ENCODE peak calls at places on chromosomes 13 and 19, in four cellular contexts. G is fibroblast of lung, J is foreskin keratinocyte, U is upper lobe of right lung. O is an unnamed sample.

GRCh38 chr19:4652075-4652474 is 12.8 kb downstream of the TNFAIP8L1 start:
- DNase-seq in U (no peak), J (no peak), G (no peak), O (no peak)

GRCh38 chr19:13010038-13010991 is 15.0 kb downstream of the NFIX start:
- DNase-seq in J (no peak), U (peak; percentile 78), G (no peak), O (no peak)

GRCh38 chr19:46990998-46991676 is 28.5 kb upstream of the NPAS1 start:
- DNase-seq in G (peak; percentile 90), J (no peak), U (peak; percentile 84), O (peak; percentile 72)

GRCh38 chr13:81577601-81578000 is 1236.7 kb upstream of the SPRY2 start:
- DNase-seq in U (no peak), G (no peak), J (no peak), O (no peak)

GRCh38 chr19:48639483-48640375 is 2.5 kb upstream of the DBP start:
- DNase-seq in U (no peak), G (no peak), J (no peak), O (no peak)

GRCh38 chr13:103067751-103068563 is 1.7 kb upstream of the SLC10A2 start:
- DNase-seq in U (no peak), J (peak; percentile 14), G (no peak), O (peak; percentile 36)

GRCh38 chr19:11453468-11454341 is 18.3 kb downstream of the PRKCSH start:
- DNase-seq in J (no peak), G (no peak), U (no peak), O (no peak)

GRCh38 chr19:752652-753517 is 2.0 kb downstream of the MISP start:
- DNase-seq in U (peak; percentile 86), G (peak; percentile 92), J (peak; percentile 82), O (peak; percentile 95)

GRCh38 chr19:1668339-1669123 is 16.1 kb upstream of the TCF3 start:
- DNase-seq in G (peak; percentile 9), J (no peak), U (no peak), O (no peak)

GRCh38 chr19:47058621-47059020 is 10.2 kb upstream of the TMEM160 start:
- DNase-seq in J (no peak), G (no peak), U (no peak), O (no peak)

GRCh38 chr19:18070181-18070580 is 16.6 kb downstream of the IL12RB1 start:
- DNase-seq in G (no peak), U (no peak), J (no peak), O (no peak)

GRCh38 chr19:54029930-54030490 is 33.7 kb downstream of the VSTM1 start:
- DNase-seq in G (peak; percentile 58), U (no peak), J (no peak), O (peak; percentile 45)

GRCh38 chr19:55600336-55601028 is 394 bp downstream of the ZNF524 start:
- DNase-seq in J (no peak), U (no peak), G (no peak), O (no peak)

GRCh38 chr19:46376241-46377153 is 29.6 kb downstream of the PPP5C start:
- DNase-seq in U (peak; percentile 52), J (no peak), G (no peak), O (no peak)

GRCh38 chr19:11248852-11249251 is 9.4 kb downstream of the ANGPTL8 start:
- DNase-seq in J (no peak), U (no peak), G (no peak), O (no peak)

GRCh38 chr19:54523403-54523802 is 20.8 kb downstream of the LAIR2 start:
- DNase-seq in U (no peak), J (no peak), G (no peak), O (peak; percentile 57)

GRCh38 chr19:45632468-45633196 is 6.6 kb downstream of the EML2 start:
- DNase-seq in U (peak; percentile 88), G (peak; percentile 90), J (peak; percentile 97), O (peak; percentile 99)

GRCh38 chr19:46776927-46777911 is 11.2 kb downstream of the SLC1A5 start:
- DNase-seq in U (no peak), J (no peak), G (no peak), O (peak; percentile 44)

GRCh38 chr19:33403221-33403972 is 29.9 kb downstream of the CEBPG start:
- DNase-seq in J (no peak), U (peak; percentile 82), G (peak; percentile 47), O (no peak)

GRCh38 chr19:44512326-44513298 is 12.3 kb upstream of the ZNF180 start:
- DNase-seq in U (no peak), G (peak; percentile 35), J (peak; percentile 32), O (peak; percentile 57)

GRCh38 chr19:46210634-46211033 is 18.9 kb upstream of the IGFL1 start:
- DNase-seq in U (no peak), G (no peak), J (no peak), O (no peak)

GRCh38 chr13:113112893-113113845 is 7.6 kb downstream of the F7 start:
- DNase-seq in U (peak; percentile 27), J (no peak), G (no peak), O (no peak)

GRCh38 chr13:112434937-112435523 is 58.9 kb downstream of the SPACA7 start:
- DNase-seq in G (no peak), J (no peak), U (no peak), O (no peak)

GRCh38 chr19:46860846-46861690 is at the start of gene ARHGAP35:
- DNase-seq in U (peak; percentile 72), J (no peak), G (no peak), O (peak; percentile 84)

GRCh38 chr19:54451997-54452396 is 3.0 kb downstream of the LENG8 start:
- DNase-seq in U (no peak), J (no peak), G (no peak), O (no peak)

GRCh38 chr13:27619093-27619705 is 1.1 kb downstream of the LNX2 start:
- DNase-seq in U (no peak), J (no peak), G (peak; percentile 63), O (no peak)

GRCh38 chr13:88051746-88052482 is 380.7 kb downstream of the SLITRK5 start:
- DNase-seq in G (no peak), J (no peak), U (peak; percentile 62), O (no peak)

GRCh38 chr19:4329858-4330257 is 8.8 kb downstream of the STAP2 start:
- DNase-seq in G (no peak), U (no peak), J (no peak), O (no peak)

GRCh38 chr13:63438951-63439350 is 2023.3 kb upstream of the PCDH20 start:
- DNase-seq in G (no peak), J (no peak), U (no peak), O (no peak)

GRCh38 chr13:52006491-52007245 is 4.6 kb downstream of the ATP7B start:
- DNase-seq in J (no peak), U (no peak), G (no peak), O (no peak)

GRCh38 chr19:45638930-45639729 is at the start of gene EML2:
- DNase-seq in U (peak; percentile 82), J (no peak), G (no peak), O (peak; percentile 37)

GRCh38 chr13:96373597-96373996 is 283.7 kb downstream of the HS6ST3 start:
- DNase-seq in G (no peak), J (no peak), U (no peak), O (no peak)

GRCh38 chr13:114152831-114153371 is 20.5 kb upstream of the RASA3 start:
- DNase-seq in U (peak; percentile 59), J (no peak), G (no peak), O (no peak)

O was measured in RWPE1.